ENCODE peak calls at places on chromosomes 6 and 20, in six cellular contexts. V is GM12865; I is NCI-H1105; Q is renal cortical epithelial cell; P is effector CD4-positive, alpha-beta T cell; N is breast epithelium. G is an unnamed sample.

GRCh38 chr20:63625771-63626423 is 1.0 kb downstream of the GMEB2 start:
- DNase-seq in P (no peak), N (no peak), Q (peak), I (no peak), V (peak), G (no peak)

GRCh38 chr6:34243131-34243771 is 5.6 kb downstream of the SMIM29 start:
- DNase-seq in I (no peak), P (no peak), Q (peak), V (no peak), N (no peak), G (no peak)

GRCh38 chr6:139452176-139452876 is 77.9 kb upstream of the CITED2 start:
- DNase-seq in N (no peak), V (no peak), I (no peak), P (no peak), Q (peak), G (no peak)

GRCh38 chr6:139306582-139306981 is 14.8 kb upstream of the TXLNB start:
- DNase-seq in P (no peak), N (no peak), Q (no peak), I (no peak), V (no peak), G (no peak)

GRCh38 chr6:107493158-107494057 is 3.5 kb downstream of the SOBP start:
- DNase-seq in N (no peak), P (no peak), V (no peak), I (peak), Q (peak), G (no peak)

GRCh38 chr6:30044630-30045029 is 16.4 kb upstream of the POLR1H start:
- DNase-seq in I (no peak), N (no peak), Q (no peak), V (no peak), P (no peak), G (peak)

GRCh38 chr20:64254571-64255360 is 782 bp upstream of the PCMTD2 start:
- DNase-seq in V (peak), P (no peak), I (no peak), Q (no peak), N (peak), G (no peak)

GRCh38 chr20:38164624-38165088 is 414 bp downstream of the TGM2 start:
- DNase-seq in N (no peak), P (no peak), Q (no peak), I (no peak), V (no peak), G (no peak)

GRCh38 chr6:4402477-4402976 is 267.2 kb upstream of the ECI2 start:
- DNase-seq in N (no peak), P (no peak), Q (peak), I (no peak), V (peak), G (no peak)

GRCh38 chr6:71383891-71384489 is 95.4 kb downstream of the OGFRL1 start:
- DNase-seq in I (peak), N (no peak), V (peak), P (no peak), Q (peak), G (no peak)

GRCh38 chr20:49595811-49596545 is 28.0 kb upstream of the PTGIS start:
- DNase-seq in V (peak), I (no peak), P (no peak), Q (peak), N (no peak), G (no peak)

GRCh38 chr6:37239511-37239910 is 18.1 kb upstream of the TBC1D22B start:
- DNase-seq in N (no peak), Q (peak), I (no peak), P (no peak), V (no peak), G (no peak)

GRCh38 chr20:59648720-59649119 is 44.4 kb downstream of the PHACTR3 start:
- DNase-seq in V (no peak), N (no peak), I (no peak), P (no peak), Q (no peak), G (no peak)

GRCh38 chr20:47816487-47817451 is 31.5 kb upstream of the SULF2 start:
- DNase-seq in V (no peak), N (no peak), I (no peak), P (no peak), Q (no peak), G (no peak)

GRCh38 chr20:41136336-41136694 is 1.0 kb upstream of the PLCG1 start:
- DNase-seq in V (no peak), Q (no peak), I (no peak), N (no peak), P (no peak), G (no peak)

GRCh38 chr6:169344651-169345050 is 91.0 kb upstream of the THBS2 start:
- DNase-seq in I (no peak), P (no peak), N (no peak), Q (no peak), V (no peak), G (no peak)

GRCh38 chr20:40582531-40582930 is 106.5 kb downstream of the MAFB start:
- DNase-seq in I (no peak), N (no peak), Q (no peak), V (no peak), P (no peak), G (no peak)

GRCh38 chr6:166344240-166344639 is 1.9 kb upstream of the SFT2D1 start:
- DNase-seq in Q (no peak), I (no peak), N (no peak), V (no peak), P (no peak), G (no peak)

GRCh38 chr6:132819405-132820145 is 5.2 kb downstream of the RPS12 start:
- DNase-seq in N (no peak), Q (no peak), V (peak), I (no peak), P (no peak), G (no peak)

GRCh38 chr20:25397827-25398226 is 7.2 kb upstream of the ABHD12 start:
- DNase-seq in P (no peak), I (no peak), V (no peak), N (no peak), Q (peak), G (no peak)